ENCODE peak calls at places on chromosomes 7 and 10, in nine cellular contexts. I is CD8-positive, alpha-beta T cell; A is fibroblast of mammary gland; Z is right cardiac atrium; F is activated T-cell treated with anti-CD3 and anti-CD28 coated beads, Interleukin-2, amount 50 U/mL, for 72 hours; G is iPS-NIHi11; T is GM10248; B is Peyer's patch; X is NCI-H1105. D is an unnamed sample.

GRCh38 chr10:22476601-22477364 is 131.5 kb downstream of the SPAG6 start:
- DNase-seq in A (no peak), Z (no peak), X (no peak), T (no peak), I (no peak), F (no peak), B (no peak), G (peak), D (no peak)

GRCh38 chr7:42046483-42046882 is 190.5 kb downstream of the GLI3 start:
- DNase-seq in X (no peak), B (no peak), A (no peak), T (no peak), F (no peak), I (no peak), G (no peak), Z (no peak), D (no peak)

GRCh38 chr7:116499168-116500070 is at the start of gene CAV2:
- DNase-seq in X (no peak), Z (peak), A (peak), G (peak), T (peak), I (no peak), F (peak), B (peak), D (peak)

GRCh38 chr10:62186999-62187695 is 81.5 kb downstream of the RTKN2 start:
- DNase-seq in F (peak), I (no peak), A (peak), G (no peak), B (no peak), X (no peak), Z (no peak), T (no peak), D (no peak)

GRCh38 chr10:124842721-124843120 is 41.1 kb downstream of the ABRAXAS2 start:
- DNase-seq in T (no peak), B (no peak), A (no peak), I (no peak), F (no peak), X (no peak), Z (no peak), G (no peak), D (peak)

GRCh38 chr10:51679841-51680240 is 19.6 kb downstream of the CSTF2T start:
- DNase-seq in X (no peak), A (no peak), G (no peak), B (no peak), T (no peak), Z (no peak), I (no peak), F (no peak), D (no peak)

GRCh38 chr10:49610015-49610734 is at the start of gene SLC18A3:
- DNase-seq in A (no peak), I (no peak), Z (no peak), F (no peak), X (peak), G (peak), T (no peak), B (peak), D (no peak)

GRCh38 chr7:94396044-94396443 is 1.3 kb downstream of the COL1A2 start:
- DNase-seq in I (no peak), T (no peak), G (no peak), Z (no peak), F (no peak), X (no peak), A (peak), B (no peak), D (peak)

GRCh38 chr7:95772298-95772770 is at the start of gene DYNC1I1:
- DNase-seq in G (peak), A (peak), B (peak), Z (peak), I (peak), F (peak), T (peak), X (peak), D (peak)

GRCh38 chr10:13913890-13914289 is 327.1 kb downstream of the PRPF18 start:
- DNase-seq in B (no peak), X (no peak), F (no peak), Z (no peak), I (no peak), T (no peak), A (no peak), G (no peak), D (no peak)

GRCh38 chr7:100689230-100690135 is 4.6 kb downstream of the GIGYF1 start:
- DNase-seq in B (peak), Z (no peak), F (no peak), A (no peak), T (no peak), X (no peak), G (peak), I (no peak), D (no peak)

GRCh38 chr10:115981056-115981455 is 291.9 kb downstream of the GFRA1 start:
- DNase-seq in F (no peak), Z (no peak), A (no peak), B (no peak), X (no peak), T (no peak), I (no peak), G (no peak), D (no peak)

GRCh38 chr10:22682237-22683192 is 31.9 kb downstream of the PIP4K2A start:
- DNase-seq in G (no peak), B (no peak), I (peak), T (peak), X (no peak), A (peak), Z (no peak), F (peak), D (no peak)

GRCh38 chr7:117458977-117459583 is 20.7 kb upstream of the CFTR start:
- DNase-seq in T (peak), A (peak), X (peak), I (no peak), G (no peak), F (no peak), Z (no peak), B (no peak), D (peak)

GRCh38 chr10:131815366-131816156 is 85.2 kb upstream of the PPP2R2D start:
- DNase-seq in X (no peak), I (no peak), T (no peak), A (no peak), Z (no peak), F (no peak), G (no peak), B (peak), D (no peak)

GRCh38 chr10:84523509-84523908 is 195.1 kb downstream of the CCSER2 start:
- DNase-seq in Z (no peak), T (no peak), G (no peak), X (peak), B (no peak), I (peak), F (no peak), A (peak), D (no peak)

GRCh38 chr10:47314416-47314970 is 7.8 kb upstream of the GDF2 start:
- DNase-seq in B (no peak), F (no peak), T (no peak), Z (no peak), A (no peak), X (no peak), G (no peak), I (no peak), D (no peak)

GRCh38 chr7:151056286-151057037 is 1.2 kb downstream of the CDK5 start:
- DNase-seq in G (peak), F (no peak), B (no peak), Z (no peak), X (no peak), A (no peak), T (no peak), I (no peak), D (no peak)

GRCh38 chr7:25945608-25946007 is 206.4 kb upstream of the NFE2L3 start:
- DNase-seq in B (no peak), A (no peak), F (no peak), I (no peak), T (no peak), G (no peak), Z (no peak), X (no peak), D (no peak)